ENCODE peak calls at places on chromosomes 11 and 22, in six cellular contexts. One of them, this sample, is unnamed.

GRCh38 chr22:42299586-42300285 is 29.3 kb upstream of the TCF20 start:
- DNase-seq in mucosa of descending colon: peak
- DNase-seq in CD4-positive, alpha-beta T cell: peak
- DNase-seq in renal cortical epithelial cell: no peak
- DNase-seq in cardiac muscle cell: peak
- DNase-seq in NCI-H2227 treated with DMSO at 0.1 percent for 48 hours: peak
- DNase-seq in this sample: no peak

GRCh38 chr22:19478466-19479357 is at the start of gene UFD1:
- DNase-seq in NCI-H2227 treated with DMSO at 0.1 percent for 48 hours: peak
- DNase-seq in cardiac muscle cell: peak
- DNase-seq in mucosa of descending colon: peak
- DNase-seq in renal cortical epithelial cell: peak
- DNase-seq in CD4-positive, alpha-beta T cell: peak
- DNase-seq in this sample: peak

GRCh38 chr11:115590254-115590653 is 86.0 kb upstream of the CADM1 start:
- DNase-seq in NCI-H2227 treated with DMSO at 0.1 percent for 48 hours: no peak
- DNase-seq in cardiac muscle cell: peak
- DNase-seq in renal cortical epithelial cell: no peak
- DNase-seq in CD4-positive, alpha-beta T cell: no peak
- DNase-seq in mucosa of descending colon: no peak
- DNase-seq in this sample: no peak

GRCh38 chr22:44196731-44197131 is 16.0 kb downstream of the PARVG start:
- DNase-seq in NCI-H2227 treated with DMSO at 0.1 percent for 48 hours: no peak
- DNase-seq in mucosa of descending colon: no peak
- DNase-seq in renal cortical epithelial cell: no peak
- DNase-seq in cardiac muscle cell: no peak
- DNase-seq in CD4-positive, alpha-beta T cell: no peak
- DNase-seq in this sample: no peak

GRCh38 chr11:58059011-58059358 is 28.2 kb downstream of the OR6Q1 start:
- DNase-seq in cardiac muscle cell: peak
- DNase-seq in NCI-H2227 treated with DMSO at 0.1 percent for 48 hours: no peak
- DNase-seq in renal cortical epithelial cell: peak
- DNase-seq in CD4-positive, alpha-beta T cell: no peak
- DNase-seq in mucosa of descending colon: no peak
- DNase-seq in this sample: no peak

GRCh38 chr11:111777094-111778046 is 11.2 kb upstream of the PPP2R1B start:
- DNase-seq in cardiac muscle cell: peak
- DNase-seq in mucosa of descending colon: no peak
- DNase-seq in renal cortical epithelial cell: peak
- DNase-seq in CD4-positive, alpha-beta T cell: no peak
- DNase-seq in NCI-H2227 treated with DMSO at 0.1 percent for 48 hours: peak
- DNase-seq in this sample: peak

GRCh38 chr11:61580292-61580888 is 486 bp downstream of the SYT7 start:
- DNase-seq in mucosa of descending colon: peak
- DNase-seq in renal cortical epithelial cell: no peak
- DNase-seq in NCI-H2227 treated with DMSO at 0.1 percent for 48 hours: no peak
- DNase-seq in cardiac muscle cell: no peak
- DNase-seq in CD4-positive, alpha-beta T cell: no peak
- DNase-seq in this sample: peak

GRCh38 chr22:35752833-35753189 is 35.1 kb downstream of the APOL5 start:
- DNase-seq in mucosa of descending colon: no peak
- DNase-seq in CD4-positive, alpha-beta T cell: no peak
- DNase-seq in cardiac muscle cell: no peak
- DNase-seq in renal cortical epithelial cell: no peak
- DNase-seq in NCI-H2227 treated with DMSO at 0.1 percent for 48 hours: no peak
- DNase-seq in this sample: no peak

GRCh38 chr11:101428918-101429317 is 154.9 kb downstream of the TRPC6 start:
- DNase-seq in renal cortical epithelial cell: peak
- DNase-seq in cardiac muscle cell: peak
- DNase-seq in mucosa of descending colon: no peak
- DNase-seq in NCI-H2227 treated with DMSO at 0.1 percent for 48 hours: no peak
- DNase-seq in CD4-positive, alpha-beta T cell: no peak
- DNase-seq in this sample: no peak

GRCh38 chr11:57363131-57363530 is 17.8 kb downstream of the PRG3 start:
- DNase-seq in CD4-positive, alpha-beta T cell: no peak
- DNase-seq in cardiac muscle cell: no peak
- DNase-seq in mucosa of descending colon: no peak
- DNase-seq in NCI-H2227 treated with DMSO at 0.1 percent for 48 hours: no peak
- DNase-seq in renal cortical epithelial cell: no peak
- DNase-seq in this sample: no peak

GRCh38 chr11:126340960-126341709 is 14.4 kb upstream of the ST3GAL4 start:
- DNase-seq in mucosa of descending colon: peak
- DNase-seq in renal cortical epithelial cell: no peak
- DNase-seq in cardiac muscle cell: no peak
- DNase-seq in NCI-H2227 treated with DMSO at 0.1 percent for 48 hours: no peak
- DNase-seq in CD4-positive, alpha-beta T cell: no peak
- DNase-seq in this sample: no peak

GRCh38 chr22:20957691-20958440 is 9.2 kb upstream of the AIFM3 start:
- DNase-seq in CD4-positive, alpha-beta T cell: no peak
- DNase-seq in cardiac muscle cell: peak
- DNase-seq in mucosa of descending colon: peak
- DNase-seq in NCI-H2227 treated with DMSO at 0.1 percent for 48 hours: no peak
- DNase-seq in renal cortical epithelial cell: no peak
- DNase-seq in this sample: no peak

GRCh38 chr11:57474017-57474750 is 13.9 kb downstream of the RTN4RL2 start:
- DNase-seq in CD4-positive, alpha-beta T cell: no peak
- DNase-seq in NCI-H2227 treated with DMSO at 0.1 percent for 48 hours: no peak
- DNase-seq in cardiac muscle cell: no peak
- DNase-seq in mucosa of descending colon: no peak
- DNase-seq in renal cortical epithelial cell: no peak
- DNase-seq in this sample: no peak

GRCh38 chr11:2528301-2529050 is 83.7 kb downstream of the KCNQ1 start:
- DNase-seq in cardiac muscle cell: no peak
- DNase-seq in renal cortical epithelial cell: no peak
- DNase-seq in CD4-positive, alpha-beta T cell: no peak
- DNase-seq in mucosa of descending colon: peak
- DNase-seq in NCI-H2227 treated with DMSO at 0.1 percent for 48 hours: no peak
- DNase-seq in this sample: no peak

GRCh38 chr11:126776125-126776524 is 224.4 kb downstream of the KIRREL3 start:
- DNase-seq in cardiac muscle cell: no peak
- DNase-seq in NCI-H2227 treated with DMSO at 0.1 percent for 48 hours: no peak
- DNase-seq in CD4-positive, alpha-beta T cell: no peak
- DNase-seq in renal cortical epithelial cell: no peak
- DNase-seq in mucosa of descending colon: no peak
- DNase-seq in this sample: no peak

GRCh38 chr11:12746593-12747097 is 72.4 kb downstream of the TEAD1 start:
- DNase-seq in mucosa of descending colon: no peak
- DNase-seq in CD4-positive, alpha-beta T cell: no peak
- DNase-seq in cardiac muscle cell: peak
- DNase-seq in NCI-H2227 treated with DMSO at 0.1 percent for 48 hours: peak
- DNase-seq in renal cortical epithelial cell: peak
- DNase-seq in this sample: no peak

GRCh38 chr22:45587638-45588481 is 83.8 kb upstream of the ATXN10 start:
- DNase-seq in NCI-H2227 treated with DMSO at 0.1 percent for 48 hours: no peak
- DNase-seq in cardiac muscle cell: no peak
- DNase-seq in CD4-positive, alpha-beta T cell: no peak
- DNase-seq in renal cortical epithelial cell: peak
- DNase-seq in mucosa of descending colon: no peak
- DNase-seq in this sample: no peak

GRCh38 chr11:3920148-3920852 is 64.8 kb downstream of the STIM1 start:
- DNase-seq in cardiac muscle cell: no peak
- DNase-seq in mucosa of descending colon: no peak
- DNase-seq in CD4-positive, alpha-beta T cell: peak
- DNase-seq in renal cortical epithelial cell: peak
- DNase-seq in NCI-H2227 treated with DMSO at 0.1 percent for 48 hours: peak
- DNase-seq in this sample: no peak

GRCh38 chr11:64117763-64118459 is 48.0 kb downstream of the MACROD1 start:
- DNase-seq in renal cortical epithelial cell: no peak
- DNase-seq in mucosa of descending colon: no peak
- DNase-seq in CD4-positive, alpha-beta T cell: no peak
- DNase-seq in NCI-H2227 treated with DMSO at 0.1 percent for 48 hours: no peak
- DNase-seq in cardiac muscle cell: no peak
- DNase-seq in this sample: no peak

GRCh38 chr11:94303884-94304459 is 408 bp upstream of the IZUMO1R start:
- DNase-seq in cardiac muscle cell: no peak
- DNase-seq in CD4-positive, alpha-beta T cell: no peak
- DNase-seq in NCI-H2227 treated with DMSO at 0.1 percent for 48 hours: no peak
- DNase-seq in mucosa of descending colon: no peak
- DNase-seq in renal cortical epithelial cell: no peak
- DNase-seq in this sample: no peak

GRCh38 chr11:11842426-11843008 is 745 bp downstream of the USP47 start:
- DNase-seq in mucosa of descending colon: peak
- DNase-seq in renal cortical epithelial cell: peak
- DNase-seq in CD4-positive, alpha-beta T cell: peak
- DNase-seq in cardiac muscle cell: peak
- DNase-seq in NCI-H2227 treated with DMSO at 0.1 percent for 48 hours: peak
- DNase-seq in this sample: peak

GRCh38 chr11:119806064-119806915 is 77.3 kb upstream of the NECTIN1 start:
- DNase-seq in NCI-H2227 treated with DMSO at 0.1 percent for 48 hours: no peak
- DNase-seq in cardiac muscle cell: no peak
- DNase-seq in mucosa of descending colon: peak
- DNase-seq in CD4-positive, alpha-beta T cell: no peak
- DNase-seq in renal cortical epithelial cell: no peak
- DNase-seq in this sample: no peak

GRCh38 chr11:5749836-5750235 is 4.2 kb upstream of the OR52N4 start:
- DNase-seq in CD4-positive, alpha-beta T cell: no peak
- DNase-seq in cardiac muscle cell: no peak
- DNase-seq in mucosa of descending colon: no peak
- DNase-seq in NCI-H2227 treated with DMSO at 0.1 percent for 48 hours: no peak
- DNase-seq in renal cortical epithelial cell: no peak
- DNase-seq in this sample: no peak

GRCh38 chr11:91394718-91395414 is 829.8 kb upstream of the FAT3 start:
- DNase-seq in renal cortical epithelial cell: no peak
- DNase-seq in NCI-H2227 treated with DMSO at 0.1 percent for 48 hours: no peak
- DNase-seq in cardiac muscle cell: no peak
- DNase-seq in CD4-positive, alpha-beta T cell: no peak
- DNase-seq in mucosa of descending colon: no peak
- DNase-seq in this sample: no peak

GRCh38 chr22:26550498-26551033 is 38.3 kb upstream of the TFIP11 start:
- DNase-seq in mucosa of descending colon: no peak
- DNase-seq in cardiac muscle cell: no peak
- DNase-seq in renal cortical epithelial cell: peak
- DNase-seq in CD4-positive, alpha-beta T cell: no peak
- DNase-seq in NCI-H2227 treated with DMSO at 0.1 percent for 48 hours: no peak
- DNase-seq in this sample: peak

GRCh38 chr11:118263694-118264567 is at the start of gene MPZL2:
- DNase-seq in cardiac muscle cell: peak
- DNase-seq in NCI-H2227 treated with DMSO at 0.1 percent for 48 hours: no peak
- DNase-seq in CD4-positive, alpha-beta T cell: no peak
- DNase-seq in mucosa of descending colon: peak
- DNase-seq in renal cortical epithelial cell: peak
- DNase-seq in this sample: peak

GRCh38 chr11:122695076-122695620 is 39.6 kb downstream of the UBASH3B start:
- DNase-seq in NCI-H2227 treated with DMSO at 0.1 percent for 48 hours: no peak
- DNase-seq in CD4-positive, alpha-beta T cell: no peak
- DNase-seq in cardiac muscle cell: no peak
- DNase-seq in mucosa of descending colon: no peak
- DNase-seq in renal cortical epithelial cell: no peak
- DNase-seq in this sample: no peak

GRCh38 chr11:77071671-77072605 is 5.2 kb downstream of the CAPN5 start:
- DNase-seq in NCI-H2227 treated with DMSO at 0.1 percent for 48 hours: no peak
- DNase-seq in renal cortical epithelial cell: no peak
- DNase-seq in mucosa of descending colon: peak
- DNase-seq in cardiac muscle cell: no peak
- DNase-seq in CD4-positive, alpha-beta T cell: no peak
- DNase-seq in this sample: no peak

GRCh38 chr11:77633856-77634425 is 3.7 kb downstream of the CLNS1A start:
- DNase-seq in NCI-H2227 treated with DMSO at 0.1 percent for 48 hours: no peak
- DNase-seq in CD4-positive, alpha-beta T cell: no peak
- DNase-seq in cardiac muscle cell: no peak
- DNase-seq in mucosa of descending colon: no peak
- DNase-seq in renal cortical epithelial cell: no peak
- DNase-seq in this sample: no peak

GRCh38 chr11:121722431-121723256 is 269.9 kb upstream of the SORL1-AS1 start:
- DNase-seq in CD4-positive, alpha-beta T cell: no peak
- DNase-seq in cardiac muscle cell: peak
- DNase-seq in NCI-H2227 treated with DMSO at 0.1 percent for 48 hours: peak
- DNase-seq in renal cortical epithelial cell: peak
- DNase-seq in mucosa of descending colon: peak
- DNase-seq in this sample: peak

GRCh38 chr11:17719940-17720795 is 797 bp downstream of the MYOD1 start:
- DNase-seq in renal cortical epithelial cell: no peak
- DNase-seq in cardiac muscle cell: peak
- DNase-seq in CD4-positive, alpha-beta T cell: no peak
- DNase-seq in mucosa of descending colon: no peak
- DNase-seq in NCI-H2227 treated with DMSO at 0.1 percent for 48 hours: peak
- DNase-seq in this sample: no peak

GRCh38 chr11:20158597-20159257 is 1.5 kb downstream of the DBX1 start:
- DNase-seq in CD4-positive, alpha-beta T cell: no peak
- DNase-seq in mucosa of descending colon: peak
- DNase-seq in NCI-H2227 treated with DMSO at 0.1 percent for 48 hours: no peak
- DNase-seq in cardiac muscle cell: peak
- DNase-seq in renal cortical epithelial cell: peak
- DNase-seq in this sample: peak

GRCh38 chr22:31091106-31091975 is 10.2 kb downstream of the SMTN start:
- DNase-seq in cardiac muscle cell: no peak
- DNase-seq in CD4-positive, alpha-beta T cell: no peak
- DNase-seq in mucosa of descending colon: peak
- DNase-seq in NCI-H2227 treated with DMSO at 0.1 percent for 48 hours: no peak
- DNase-seq in renal cortical epithelial cell: no peak
- DNase-seq in this sample: no peak

GRCh38 chr11:133762538-133762937 is 82.8 kb downstream of the SPATA19 start:
- DNase-seq in NCI-H2227 treated with DMSO at 0.1 percent for 48 hours: no peak
- DNase-seq in cardiac muscle cell: no peak
- DNase-seq in CD4-positive, alpha-beta T cell: no peak
- DNase-seq in renal cortical epithelial cell: no peak
- DNase-seq in mucosa of descending colon: no peak
- DNase-seq in this sample: no peak

GRCh38 chr11:44417756-44418437 is 108.0 kb upstream of the ALX4 start:
- DNase-seq in mucosa of descending colon: no peak
- DNase-seq in CD4-positive, alpha-beta T cell: no peak
- DNase-seq in NCI-H2227 treated with DMSO at 0.1 percent for 48 hours: no peak
- DNase-seq in renal cortical epithelial cell: no peak
- DNase-seq in cardiac muscle cell: no peak
- DNase-seq in this sample: no peak